ENCODE peak calls at places on chromosomes 5 and 9, in seven cellular contexts. D, H, J, V, O, W and F are unnamed samples.

GRCh38 chr5:143343042-143343441 is 60.4 kb downstream of the NR3C1 start:
- DNase-seq in J (no peak), V (no peak), O (no peak), W (no peak), H (no peak), D (no peak), F (no peak)

GRCh38 chr9:134730011-134730760 is 88.6 kb downstream of the COL5A1 start:
- DNase-seq in O (no peak), W (no peak), J (no peak), V (no peak), D (no peak), H (no peak), F (no peak)

GRCh38 chr5:159533197-159533596 is 202.9 kb upstream of the IL12B start:
- DNase-seq in D (no peak), H (no peak), W (no peak), O (no peak), V (no peak), J (no peak), F (no peak)

GRCh38 chr9:133929599-133929998 is 62.5 kb downstream of the VAV2 start:
- DNase-seq in O (no peak), D (no peak), H (no peak), V (no peak), J (no peak), W (no peak), F (no peak)

GRCh38 chr5:170745481-170746061 is 38.0 kb upstream of the GABRP start:
- DNase-seq in J (no peak), O (no peak), D (no peak), V (no peak), H (peak; percentile 65), W (no peak), F (no peak)

GRCh38 chr5:115398726-115399125 is 102.3 kb upstream of the CCDC112 start:
- DNase-seq in V (no peak), W (no peak), D (no peak), O (no peak), H (no peak), J (no peak), F (no peak)

GRCh38 chr5:119220576-119221197 is 135.1 kb upstream of the TNFAIP8 start:
- DNase-seq in W (no peak), H (no peak), V (no peak), O (no peak), D (no peak), J (no peak), F (no peak)

GRCh38 chr5:151156732-151157402 is 712 bp downstream of the ANXA6 start:
- DNase-seq in W (no peak), O (no peak), J (no peak), V (peak; percentile 74), D (no peak), H (no peak), F (no peak)

GRCh38 chr5:96080557-96080956 is 118.9 kb upstream of the ELL2 start:
- DNase-seq in J (no peak), D (no peak), H (no peak), O (no peak), W (no peak), V (no peak), F (no peak)

GRCh38 chr5:123819818-123820217 is 307.8 kb downstream of the CSNK1G3 start:
- DNase-seq in J (no peak), H (no peak), V (no peak), D (no peak), W (no peak), O (no peak), F (no peak)

GRCh38 chr9:98037362-98037761 is 19.2 kb upstream of the NANS start:
- DNase-seq in J (no peak), H (no peak), O (no peak), W (no peak), D (no peak), V (no peak), F (no peak)

GRCh38 chr9:73179594-73179993 is 27.9 kb downstream of the ANXA1 start:
- DNase-seq in H (no peak), J (no peak), W (no peak), D (no peak), O (no peak), V (no peak), F (no peak)

GRCh38 chr9:98654247-98654646 is 54.5 kb downstream of the GABBR2 start:
- DNase-seq in O (peak; percentile 59), D (peak; percentile 56), H (no peak), J (no peak), W (no peak), V (no peak), F (peak; percentile 34)

GRCh38 chr9:131330814-131331600 is 41.5 kb downstream of the PLPP7 start:
- DNase-seq in W (no peak), H (no peak), J (no peak), D (no peak), O (no peak), V (no peak), F (no peak)

GRCh38 chr5:179475211-179475840 is 75.0 kb upstream of the RUFY1 start:
- DNase-seq in W (no peak), O (no peak), J (no peak), D (no peak), H (no peak), V (no peak), F (no peak)

GRCh38 chr9:89746385-89747116 is 141.7 kb downstream of the GADD45G start:
- DNase-seq in W (no peak), H (no peak), J (no peak), D (no peak), O (no peak), V (no peak), F (no peak)

GRCh38 chr5:80238778-80239679 is 16.8 kb downstream of the SERINC5 start:
- DNase-seq in V (no peak), D (peak; percentile 51), J (peak; percentile 82), O (peak; percentile 91), H (no peak), W (no peak), F (no peak)

GRCh38 chr9:109799792-109800191 is 19.8 kb downstream of the PALM2AKAP2 start:
- DNase-seq in D (no peak), H (no peak), V (no peak), J (no peak), O (no peak), W (no peak), F (no peak)

GRCh38 chr5:50727149-50727496 is 60.7 kb downstream of the PARP8 start:
- DNase-seq in O (peak; percentile 72), V (peak; percentile 63), D (no peak), H (no peak), J (no peak), W (no peak), F (no peak)

GRCh38 chr9:19127881-19128719 is 808 bp upstream of the PLIN2 start:
- DNase-seq in O (peak; percentile 12), V (peak; percentile 52), J (no peak), H (no peak), W (peak; percentile 18), D (no peak), F (no peak)

GRCh38 chr5:137845472-137845871 is 22.2 kb upstream of the MYOT start:
- DNase-seq in O (no peak), D (no peak), V (no peak), H (no peak), W (no peak), J (no peak), F (no peak)

GRCh38 chr5:9686211-9686610 is 56.1 kb upstream of the TAS2R1 start:
- DNase-seq in H (no peak), O (no peak), V (no peak), D (no peak), J (no peak), W (no peak), F (no peak)

GRCh38 chr5:12522116-12522515 is 617.9 kb upstream of the CTNND2 start:
- DNase-seq in J (no peak), W (no peak), D (no peak), H (no peak), V (no peak), O (no peak), F (no peak)

GRCh38 chr9:97527626-97528528 is 26.4 kb downstream of the TMOD1 start:
- DNase-seq in V (no peak), J (no peak), W (no peak), D (no peak), H (no peak), O (no peak), F (no peak)